ENCODE peak calls at places on chromosomes 16 and 17, in four cellular contexts. A is B cell, Q is tibial artery, K is HFFc6. R is an unnamed sample.

GRCh38 chr17:6569391-6570302 is 13.3 kb upstream of the PITPNM3 start:
- DNase-seq in A (no peak), Q (no peak), K (no peak), R (no peak)

GRCh38 chr16:57592591-57593003 is 35.8 kb upstream of the ADGRG1 start:
- DNase-seq in A (no peak), Q (peak; percentile 51), K (no peak), R (no peak)

GRCh38 chr17:50626037-50626574 is 8.6 kb upstream of the ABCC3 start:
- DNase-seq in A (peak; percentile 72), Q (peak; percentile 83), K (peak; percentile 37), R (peak; percentile 74)

GRCh38 chr16:86424413-86424812 is 85.9 kb upstream of the FOXF1 start:
- DNase-seq in A (no peak), Q (no peak), K (no peak), R (no peak)

GRCh38 chr17:49108318-49108717 is 24.3 kb upstream of the B4GALNT2 start:
- DNase-seq in A (no peak), Q (no peak), K (peak; percentile 69), R (no peak)

GRCh38 chr16:86563489-86564345 is 2.9 kb upstream of the FOXC2 start:
- DNase-seq in A (peak; percentile 90), Q (peak; percentile 95), K (peak; percentile 76), R (peak; percentile 86)

GRCh38 chr16:52837251-52837650 is 215.4 kb downstream of the CHD9NB start:
- DNase-seq in A (no peak), Q (no peak), K (no peak), R (no peak)

GRCh38 chr17:73646409-73647305 is 2.4 kb upstream of the SDK2 start:
- DNase-seq in A (peak; percentile 49), Q (no peak), K (no peak), R (no peak)

GRCh38 chr16:50733468-50733867 is 8.4 kb upstream of the CYLD start:
- DNase-seq in A (no peak), Q (no peak), K (no peak), R (no peak)

GRCh38 chr17:54891176-54891821 is 9.4 kb upstream of the TOM1L1 start:
- DNase-seq in A (no peak), Q (no peak), K (peak; percentile 69), R (no peak)

GRCh38 chr16:57577691-57578224 is 35.3 kb downstream of the ADGRG5 start:
- DNase-seq in A (no peak), Q (peak; percentile 58), K (no peak), R (no peak)

GRCh38 chr17:82551779-82552457 is 32.4 kb downstream of the FOXK2 start:
- DNase-seq in A (peak; percentile 92), Q (peak; percentile 92), K (peak; percentile 57), R (peak; percentile 69)

DNA sequence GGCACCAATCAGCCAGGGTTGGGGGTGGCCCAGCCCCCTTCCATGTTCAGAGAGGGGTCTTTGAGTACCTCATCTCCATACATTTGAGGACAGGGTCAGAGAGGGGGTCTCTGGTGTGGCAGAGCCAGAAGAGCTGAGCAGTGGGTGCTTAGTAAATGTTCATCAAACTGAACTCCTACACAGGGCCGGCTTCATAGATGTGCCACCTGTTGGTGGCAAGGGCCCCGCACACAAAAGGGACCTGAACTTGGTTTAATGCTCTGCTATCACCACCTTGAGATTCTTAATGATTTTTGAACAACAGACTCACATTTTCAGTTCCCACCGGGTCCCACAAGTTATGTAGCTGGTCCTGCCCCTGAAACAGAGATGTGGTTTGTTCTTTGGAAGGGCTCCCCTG is 9.0 kb upstream of the C1QL1 start:
- DNase-seq in A (no peak), Q (no peak), K (no peak), R (no peak)
- TF ChIP-seq CTCF in A (no peak), Q (no peak), K (no peak), R (no peak)

GRCh38 chr16:84649511-84649861 is 1.2 kb downstream of the KLHL36 start:
- DNase-seq in A (no peak), Q (no peak), K (no peak), R (no peak)

GRCh38 chr16:84650062-84650991 is 2.0 kb downstream of the KLHL36 start:
- DNase-seq in A (no peak), Q (no peak), K (peak; percentile 85), R (no peak)

GRCh38 chr16:84643677-84644076 is 4.6 kb upstream of the KLHL36 start:
- DNase-seq in A (peak; percentile 51), Q (no peak), K (no peak), R (no peak)

GRCh38 chr16:84648595-84649510 is 542 bp downstream of the KLHL36 start:
- DNase-seq in A (peak; percentile 89), Q (peak; percentile 77), K (no peak), R (peak; percentile 69)

DNA sequence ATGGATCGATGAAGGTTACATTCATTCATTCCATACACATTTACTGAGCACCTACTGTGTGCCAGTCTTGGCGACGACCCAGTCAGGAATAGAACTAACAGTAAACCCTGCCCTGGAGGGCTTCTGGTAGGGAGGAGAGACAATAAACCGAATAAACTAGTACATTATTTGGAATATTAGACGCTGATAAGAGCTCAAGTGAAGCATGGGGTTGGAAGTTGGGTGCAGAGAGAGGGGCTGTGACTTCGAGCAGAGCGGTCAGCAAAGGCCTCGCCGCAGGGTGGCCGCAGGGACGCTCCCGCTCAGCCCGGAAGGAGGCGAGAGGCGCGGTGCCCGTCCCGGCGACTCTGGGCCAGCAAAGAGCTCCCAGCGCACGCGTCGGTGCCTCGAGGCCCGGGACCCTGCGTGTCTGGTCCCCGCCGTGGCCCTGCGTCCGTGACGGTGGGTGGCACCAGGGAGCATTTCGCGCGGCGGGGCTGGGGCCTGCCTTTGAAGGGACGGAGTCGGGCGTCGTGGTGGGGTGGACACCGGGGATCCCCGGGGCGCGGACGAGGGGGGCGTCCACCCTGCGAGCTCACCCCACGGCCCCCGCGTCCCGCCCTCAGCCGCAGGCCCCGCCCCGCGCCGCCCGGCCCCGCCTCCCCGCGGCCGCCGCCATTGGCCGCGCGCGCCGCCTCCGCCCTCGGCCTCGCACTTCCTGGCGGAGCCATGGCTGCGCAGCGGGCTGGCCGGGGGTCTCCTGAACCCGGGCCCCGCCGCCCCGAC is at the start of gene KLHL36:
- DNase-seq in A (peak; percentile 99), Q (peak; percentile 81), K (no peak), R (peak; percentile 69)
- TF ChIP-seq CTCF in A (no peak), Q (peak; percentile 12), K (no peak), R (no peak)

DNA sequence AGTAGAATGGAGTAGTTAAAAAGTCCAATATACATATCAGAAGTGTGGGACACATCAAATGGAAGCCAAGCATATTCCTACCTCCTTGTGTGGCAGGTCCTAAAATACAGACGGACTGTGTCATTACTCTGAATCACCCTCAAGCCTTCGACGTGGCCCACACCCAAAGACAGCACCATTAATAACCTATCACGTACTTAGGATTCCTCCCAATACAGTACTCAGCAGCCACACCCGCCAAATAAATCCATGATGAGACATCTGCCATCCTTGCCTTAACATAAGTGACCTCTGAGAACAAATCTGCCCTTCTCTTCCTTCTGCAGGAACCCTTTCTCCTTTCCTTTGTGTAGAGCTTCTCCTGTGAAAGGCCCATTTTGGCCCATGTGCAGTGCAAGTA is 38.8 kb downstream of the UBE2G1 start:
- DNase-seq in A (no peak), Q (no peak), K (peak; percentile 85), R (no peak)
- TF ChIP-seq CTCF in A (no peak), Q (no peak), K (no peak), R (no peak)

GRCh38 chr17:3723188-3723555 is 531 bp upstream of the HASPIN start:
- DNase-seq in A (no peak), Q (no peak), K (peak; percentile 6), R (no peak)

GRCh38 chr17:3724373-3725077 is 822 bp downstream of the HASPIN start:
- DNase-seq in A (no peak), Q (no peak), K (no peak), R (no peak)

GRCh38 chr17:3722716-3723115 is 987 bp upstream of the HASPIN start:
- DNase-seq in A (no peak), Q (no peak), K (no peak), R (no peak)

GRCh38 chr17:3727041-3727440 is 3.3 kb downstream of the HASPIN start:
- DNase-seq in A (peak; percentile 53), Q (no peak), K (no peak), R (no peak)

DNA sequence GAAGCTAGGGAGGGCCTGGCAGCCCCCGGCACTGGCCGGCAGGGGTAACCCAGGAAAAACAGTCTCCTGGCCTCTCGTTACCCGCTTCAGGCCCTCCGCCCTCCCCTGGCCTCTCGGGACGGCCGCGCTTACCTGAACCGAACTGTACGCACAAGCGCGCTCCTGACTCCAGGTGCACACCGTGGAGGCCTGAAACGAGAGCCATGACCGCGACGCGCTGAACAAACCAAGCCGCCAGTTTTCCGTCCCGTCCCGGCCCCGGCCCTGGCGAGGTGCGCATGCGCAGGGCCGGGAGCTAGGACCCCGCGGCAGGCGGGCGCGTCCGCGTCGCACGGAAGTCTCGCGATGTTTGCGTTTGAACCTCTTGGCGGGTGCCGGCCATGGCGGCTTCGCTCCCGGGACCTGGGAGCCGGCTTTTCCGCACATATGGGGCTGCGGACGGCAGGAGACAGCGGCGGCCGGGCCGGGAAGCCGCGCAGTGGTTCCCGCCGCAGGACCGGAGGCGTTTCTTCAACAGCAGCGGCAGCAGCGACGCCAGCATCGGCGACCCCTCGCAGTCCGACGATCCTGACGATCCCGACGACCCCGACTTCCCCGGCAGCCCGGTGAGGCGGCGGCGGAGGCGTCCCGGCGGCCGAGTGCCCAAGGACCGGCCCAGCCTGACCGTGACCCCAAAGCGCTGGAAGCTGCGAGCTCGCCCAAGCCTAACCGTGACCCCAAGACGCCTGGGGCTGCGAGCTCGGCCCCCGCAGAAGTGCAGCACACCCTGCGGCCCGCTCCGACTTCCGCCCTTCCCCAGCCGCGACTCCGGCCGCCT is at the start of gene HASPIN:
- DNase-seq in A (peak; percentile 99), Q (peak; percentile 93), K (peak; percentile 80), R (peak; percentile 90)
- TF ChIP-seq CTCF in A (peak; percentile 26), Q (peak; percentile 23), K (peak; percentile 58), R (peak; percentile 57)

GRCh38 chr17:44894642-44895041 is 4.6 kb downstream of the EFTUD2 start:
- DNase-seq in A (no peak), Q (peak; percentile 2), K (no peak), R (no peak)
- TF ChIP-seq CTCF in A (no peak), Q (no peak), K (no peak), R (no peak)

GRCh38 chr17:33838281-33838680 is 416.8 kb upstream of the CCL2 start:
- DNase-seq in A (no peak), Q (no peak), K (no peak), R (no peak)
- TF ChIP-seq CTCF in A (no peak), Q (no peak), K (no peak), R (no peak)

GRCh38 chr17:39822051-39822450 is 42.1 kb downstream of the IKZF3 start:
- DNase-seq in A (peak; percentile 45), Q (no peak), K (no peak), R (no peak)

GRCh38 chr17:39820987-39821386 is 43.1 kb downstream of the IKZF3 start:
- DNase-seq in A (no peak), Q (no peak), K (no peak), R (no peak)

GRCh38 chr17:39820541-39820940 is 43.6 kb downstream of the IKZF3 start:
- DNase-seq in A (no peak), Q (no peak), K (no peak), R (no peak)

GRCh38 chr17:39816272-39816671 is 47.8 kb downstream of the IKZF3 start:
- DNase-seq in A (no peak), Q (no peak), K (no peak), R (no peak)

GRCh38 chr17:39818282-39819000 is 45.7 kb downstream of the IKZF3 start:
- DNase-seq in A (no peak), Q (no peak), K (no peak), R (no peak)
- TF ChIP-seq CTCF in A (no peak), Q (no peak), K (no peak), R (no peak)